ENCODE peak calls at places on chromosomes 13 and 19, in nine cellular contexts. J is pancreas; I is activated CD8-positive, alpha-beta memory T cell treated with anti-CD3 and anti-CD28 coated beads for 1 hour; S is NCI-H460; N is anterior cingulate cortex; E is fibroblast of mammary gland; W is ELR; A is GM13977; Y is T follicular helper cell. L is an unnamed sample.
A peak's percentile ranks its signal among the peaks of the same experiment; 100 is the strongest.

GRCh38 chr13:34933349-34933748 is 8.7 kb upstream of the NBEA start:
- DNase-seq in J (no peak), I (no peak), S (no peak), N (no peak), E (no peak), W (no peak), A (no peak), Y (no peak), L (no peak)

GRCh38 chr19:8334458-8335342 is 8.4 kb downstream of the KANK3 start:
- DNase-seq in J (no peak), I (no peak), S (peak; percentile 74), N (no peak), E (peak; percentile 62), W (peak; percentile 52), A (peak; percentile 86), Y (no peak), L (no peak)

GRCh38 chr19:4057913-4058695 is 8.6 kb downstream of the ZBTB7A start:
- DNase-seq in J (peak; percentile 75), I (peak; percentile 47), S (peak; percentile 90), N (peak; percentile 85), E (peak; percentile 94), W (peak; percentile 96), A (no peak), Y (no peak), L (peak; percentile 16)

GRCh38 chr19:33282036-33282686 is 20.2 kb downstream of the CEBPA start:
- DNase-seq in J (no peak), I (no peak), S (no peak), N (no peak), E (no peak), W (peak; percentile 45), A (no peak), Y (no peak), L (no peak)

GRCh38 chr13:71412231-71412630 is 454.8 kb downstream of the DACH1 start:
- DNase-seq in J (no peak), I (no peak), S (no peak), N (no peak), E (no peak), W (peak; percentile 21), A (no peak), Y (no peak), L (no peak)

GRCh38 chr19:4676955-4677731 is 7.0 kb upstream of the MYDGF start:
- DNase-seq in J (no peak), I (no peak), S (peak; percentile 55), N (no peak), E (peak; percentile 62), W (peak; percentile 68), A (no peak), Y (no peak), L (no peak)

GRCh38 chr19:3808420-3809143 is 22.4 kb upstream of the MATK start:
- DNase-seq in J (no peak), I (no peak), S (no peak), N (no peak), E (no peak), W (no peak), A (no peak), Y (no peak), L (no peak)

GRCh38 chr19:58357798-58358145 is 4.5 kb upstream of the A1BG start:
- DNase-seq in J (no peak), I (no peak), S (no peak), N (no peak), E (no peak), W (no peak), A (no peak), Y (no peak), L (no peak)

GRCh38 chr13:39329182-39329639 is 273.8 kb downstream of the LHFPL6 start:
- DNase-seq in J (no peak), I (no peak), S (no peak), N (no peak), E (no peak), W (no peak), A (no peak), Y (no peak), L (no peak)

GRCh38 chr19:39671739-39672363 is 16.1 kb downstream of the LGALS16 start:
- DNase-seq in J (no peak), I (no peak), S (peak; percentile 62), N (no peak), E (peak; percentile 50), W (peak; percentile 63), A (peak; percentile 45), Y (peak; percentile 40), L (no peak)

GRCh38 chr13:67827992-67828391 is 597.9 kb upstream of the PCDH9 start:
- DNase-seq in J (no peak), I (no peak), S (no peak), N (no peak), E (no peak), W (peak; percentile 48), A (no peak), Y (no peak), L (no peak)

GRCh38 chr19:56831279-56831678 is 9.2 kb downstream of the PEG3 start:
- DNase-seq in J (no peak), I (no peak), S (no peak), N (no peak), E (no peak), W (no peak), A (no peak), Y (no peak), L (no peak)

GRCh38 chr13:113947321-113948033 is 26.4 kb downstream of the C13orf46 start:
- DNase-seq in J (no peak), I (no peak), S (no peak), N (no peak), E (peak; percentile 74), W (peak; percentile 39), A (no peak), Y (no peak), L (no peak)

GRCh38 chr13:27086599-27087265 is 84.9 kb downstream of the USP12 start:
- DNase-seq in J (no peak), I (no peak), S (no peak), N (no peak), E (no peak), W (no peak), A (no peak), Y (no peak), L (no peak)

GRCh38 chr19:7348587-7349230 is at the start of gene ARHGEF18:
- DNase-seq in J (no peak), I (peak; percentile 38), S (no peak), N (no peak), E (no peak), W (no peak), A (peak; percentile 56), Y (peak; percentile 27), L (peak; percentile 56)

GRCh38 chr13:90839061-90839460 is 508.4 kb upstream of the MIR17HG start:
- DNase-seq in J (no peak), I (no peak), S (no peak), N (no peak), E (no peak), W (no peak), A (no peak), Y (no peak), L (no peak)

GRCh38 chr19:48274173-48274572 is 4.3 kb downstream of the ZNF114 start:
- DNase-seq in J (no peak), I (no peak), S (no peak), N (no peak), E (peak; percentile 52), W (peak; percentile 67), A (no peak), Y (no peak), L (no peak)

GRCh38 chr19:531009-531752 is 379 bp upstream of the CDC34 start:
- DNase-seq in J (peak; percentile 73), I (peak; percentile 88), S (peak; percentile 71), N (peak; percentile 77), E (peak; percentile 72), W (peak; percentile 86), A (peak; percentile 100), Y (peak; percentile 83), L (peak; percentile 76)

GRCh38 chr13:102567857-102568256 is 28.9 kb upstream of the TPP2 start:
- DNase-seq in J (no peak), I (no peak), S (no peak), N (no peak), E (no peak), W (no peak), A (no peak), Y (no peak), L (no peak)

GRCh38 chr13:90889906-90890305 is 457.6 kb upstream of the MIR17HG start:
- DNase-seq in J (no peak), I (no peak), S (no peak), N (no peak), E (no peak), W (no peak), A (no peak), Y (no peak), L (no peak)

GRCh38 chr19:42323852-42324654 is 1.4 kb upstream of the MEGF8 start:
- DNase-seq in J (no peak), I (no peak), S (no peak), N (no peak), E (no peak), W (peak; percentile 26), A (peak; percentile 59), Y (no peak), L (no peak)

GRCh38 chr19:10214784-10215183 is 16.3 kb downstream of the S1PR2 start:
- DNase-seq in J (no peak), I (no peak), S (no peak), N (no peak), E (peak; percentile 66), W (peak; percentile 66), A (no peak), Y (no peak), L (no peak)

GRCh38 chr13:110380359-110381028 is 73.4 kb downstream of the COL4A2 start:
- DNase-seq in J (no peak), I (no peak), S (no peak), N (no peak), E (peak; percentile 89), W (peak; percentile 75), A (no peak), Y (no peak), L (no peak)

GRCh38 chr13:24220086-24220703 is 59.7 kb downstream of the SPATA13 start:
- DNase-seq in J (peak; percentile 68), I (peak; percentile 12), S (peak; percentile 78), N (no peak), E (peak; percentile 89), W (peak; percentile 89), A (peak; percentile 75), Y (peak; percentile 16), L (peak; percentile 35)

GRCh38 chr19:29539131-29539530 is 13.3 kb downstream of the VSTM2B start:
- DNase-seq in J (no peak), I (no peak), S (no peak), N (no peak), E (no peak), W (no peak), A (no peak), Y (no peak), L (no peak)

GRCh38 chr13:30341815-30342570 is 34.6 kb upstream of the KATNAL1 start:
- DNase-seq in J (peak; percentile 78), I (no peak), S (no peak), N (peak; percentile 11), E (peak; percentile 95), W (peak; percentile 92), A (no peak), Y (no peak), L (no peak)

GRCh38 chr13:97856001-97856675 is 97.3 kb upstream of the IPO5 start:
- DNase-seq in J (no peak), I (no peak), S (no peak), N (peak; percentile 4), E (peak; percentile 61), W (no peak), A (no peak), Y (no peak), L (no peak)

GRCh38 chr13:32496574-32497160 is 41.9 kb downstream of the N4BP2L2 start:
- DNase-seq in J (no peak), I (no peak), S (no peak), N (no peak), E (no peak), W (no peak), A (no peak), Y (no peak), L (no peak)

GRCh38 chr13:64480206-64480605 is 2749.9 kb downstream of the PCDH9 start:
- DNase-seq in J (no peak), I (no peak), S (no peak), N (no peak), E (no peak), W (no peak), A (no peak), Y (no peak), L (no peak)

GRCh38 chr19:13038306-13039210 is 43.3 kb downstream of the NFIX start:
- DNase-seq in J (no peak), I (no peak), S (no peak), N (no peak), E (no peak), W (no peak), A (no peak), Y (no peak), L (no peak)

GRCh38 chr19:44646049-44646416 is 2.3 kb downstream of the PVR start:
- DNase-seq in J (no peak), I (no peak), S (no peak), N (no peak), E (no peak), W (no peak), A (no peak), Y (no peak), L (no peak)